ENCODE peak calls at places on chromosome 4, in six cellular contexts. E is activated B cell treated with CpG ODN at 0.5 μM for 24 hours, M is pancreas, G is omental fat pad, H is MCF 10A, B is ascending aorta. L is an unnamed sample.

GRCh38 chr4:19961092-19961491 is 290.6 kb upstream of the SLIT2 start:
- DNase-seq in E (no peak), M (no peak), G (no peak), H (no peak), B (no peak), L (no peak)

GRCh38 chr4:38873290-38873949 is 5.8 kb downstream of the FAM114A1 start:
- DNase-seq in E (no peak), M (no peak), G (no peak), H (no peak), B (no peak), L (no peak)

GRCh38 chr4:5993063-5993745 is 25.0 kb downstream of the C4orf50 start:
- DNase-seq in E (no peak), M (no peak), G (no peak), H (no peak), B (no peak), L (no peak)

GRCh38 chr4:127143460-127144190 is 489.1 kb upstream of the INTU start:
- DNase-seq in E (no peak), M (no peak), G (no peak), H (no peak), B (no peak), L (no peak)

GRCh38 chr4:40316782-40317635 is 18.1 kb upstream of the CHRNA9 start:
- DNase-seq in E (peak), M (peak), G (no peak), H (peak), B (no peak), L (no peak)

GRCh38 chr4:90582087-90582486 is 454.9 kb downstream of the CCSER1 start:
- DNase-seq in E (no peak), M (no peak), G (no peak), H (no peak), B (no peak), L (no peak)

GRCh38 chr4:115042496-115042895 is 70.9 kb downstream of the NDST4 start:
- DNase-seq in E (no peak), M (no peak), G (no peak), H (peak), B (no peak), L (no peak)

GRCh38 chr4:5033266-5033945 is 14.1 kb upstream of the CYTL1 start:
- DNase-seq in E (no peak), M (no peak), G (no peak), H (no peak), B (no peak), L (no peak)

GRCh38 chr4:2860391-2861348 is 17.0 kb downstream of the ADD1 start:
- DNase-seq in E (no peak), M (no peak), G (no peak), H (no peak), B (no peak), L (no peak)

GRCh38 chr4:67762091-67762490 is 7.9 kb upstream of the GNRHR start:
- DNase-seq in E (no peak), M (no peak), G (no peak), H (peak), B (no peak), L (no peak)

GRCh38 chr4:151664289-151664688 is 96.5 kb downstream of the GATB start:
- DNase-seq in E (no peak), M (no peak), G (no peak), H (no peak), B (no peak), L (no peak)

GRCh38 chr4:120327276-120327675 is 260.6 kb upstream of the MAD2L1 start:
- DNase-seq in E (no peak), M (no peak), G (no peak), H (no peak), B (no peak), L (no peak)

GRCh38 chr4:11976726-11977263 is 548.1 kb upstream of the HS3ST1 start:
- DNase-seq in E (no peak), M (no peak), G (no peak), H (no peak), B (no peak), L (no peak)

GRCh38 chr4:176758731-176759130 is 34.0 kb downstream of the VEGFC start:
- DNase-seq in E (no peak), M (no peak), G (no peak), H (no peak), B (no peak), L (no peak)

GRCh38 chr4:17173300-17173699 is 274.9 kb upstream of the LDB2 start:
- DNase-seq in E (no peak), M (no peak), G (no peak), H (no peak), B (no peak), L (no peak)

GRCh38 chr4:46370531-46370930 is 19.4 kb downstream of the GABRA2 start:
- DNase-seq in E (no peak), M (no peak), G (no peak), H (no peak), B (no peak), L (no peak)

GRCh38 chr4:22071749-22072148 is 123.2 kb upstream of the KCNIP4 start:
- DNase-seq in E (no peak), M (no peak), G (no peak), H (peak), B (no peak), L (no peak)

GRCh38 chr4:169133932-169134331 is 123.9 kb upstream of the CBR4 start:
- DNase-seq in E (no peak), M (no peak), G (no peak), H (no peak), B (no peak), L (no peak)

GRCh38 chr4:152356428-152357034 is 179.4 kb downstream of the FBXW7 start:
- DNase-seq in E (no peak), M (no peak), G (no peak), H (peak), B (no peak), L (no peak)

GRCh38 chr4:35541888-35542213 is 702.5 kb downstream of the ARAP2 start:
- DNase-seq in E (no peak), M (no peak), G (no peak), H (no peak), B (no peak), L (no peak)

GRCh38 chr4:74023709-74024108 is 14.8 kb downstream of the CXCL3 start:
- DNase-seq in E (no peak), M (no peak), G (no peak), H (no peak), B (no peak), L (no peak)

GRCh38 chr4:14566518-14566917 is 435.8 kb upstream of the CPEB2 start:
- DNase-seq in E (no peak), M (no peak), G (no peak), H (peak), B (no peak), L (no peak)

GRCh38 chr4:13721894-13722293 is 94.4 kb upstream of the BOD1L1 start:
- DNase-seq in E (no peak), M (no peak), G (no peak), H (no peak), B (no peak), L (no peak)

GRCh38 chr4:183097251-183098079 is 1.6 kb upstream of the WWC2 start:
- DNase-seq in E (no peak), M (no peak), G (no peak), H (no peak), B (no peak), L (peak)

GRCh38 chr4:22532896-22533295 is 17.0 kb upstream of the ADGRA3 start:
- DNase-seq in E (no peak), M (no peak), G (no peak), H (peak), B (no peak), L (no peak)

GRCh38 chr4:147480891-147481576 is at the start of gene EDNRA:
- DNase-seq in E (no peak), M (peak), G (no peak), H (no peak), B (no peak), L (peak)

GRCh38 chr4:15144249-15144966 is 142.1 kb downstream of the CPEB2 start:
- DNase-seq in E (no peak), M (no peak), G (no peak), H (peak), B (no peak), L (no peak)

GRCh38 chr4:71338846-71339593 is at the start of gene SLC4A4:
- DNase-seq in E (no peak), M (no peak), G (no peak), H (peak), B (no peak), L (no peak)

GRCh38 chr4:1039493-1040343 is 28.3 kb downstream of the FGFRL1 start:
- DNase-seq in E (no peak), M (peak), G (no peak), H (peak), B (no peak), L (no peak)

DNA sequence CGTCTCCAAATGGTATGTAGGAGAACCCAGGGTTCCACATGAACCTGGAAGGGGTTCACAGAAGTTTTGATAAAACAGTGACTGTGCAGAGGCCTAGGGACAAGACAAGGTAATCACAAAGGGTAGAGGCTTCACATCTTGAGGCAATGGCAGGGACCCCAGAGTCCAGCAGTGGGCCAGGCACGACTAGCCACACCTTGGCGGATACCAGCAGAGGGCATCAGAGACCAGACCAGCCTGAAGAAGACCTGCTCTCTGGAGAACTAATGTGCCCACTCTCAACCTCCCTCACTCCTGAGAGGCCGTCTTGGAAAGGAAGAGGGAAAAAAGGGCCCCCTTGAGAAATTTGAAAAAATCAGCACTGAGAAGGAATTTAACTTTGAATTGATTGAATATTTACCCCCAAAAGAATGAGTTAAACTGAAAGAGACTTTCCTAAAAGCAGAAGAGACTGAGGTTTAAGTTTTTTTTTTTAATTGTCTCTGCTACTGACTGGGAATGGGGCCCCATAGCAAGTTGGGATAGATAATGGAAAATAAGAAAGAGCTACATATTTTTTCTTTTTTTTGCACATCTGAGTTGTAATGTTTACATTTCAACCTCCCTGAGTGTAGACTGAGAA is 243.8 kb upstream of the JADE1 start:
- DNase-seq in E (no peak), M (peak), G (peak), H (peak), B (no peak), L (peak)
- TF ChIP-seq CTCF in E (no peak), M (peak), G (no peak), H (peak), B (peak), L (no peak)

GRCh38 chr4:48025005-48025404 is 8.4 kb downstream of the NIPAL1 start:
- DNase-seq in E (no peak), M (no peak), G (no peak), H (no peak), B (no peak), L (no peak)
- TF ChIP-seq CTCF in E (no peak), M (no peak), G (no peak), H (no peak), B (no peak), L (no peak)

GRCh38 chr4:141335166-141335565 is 114.5 kb downstream of the ZNF330 start:
- DNase-seq in E (no peak), M (no peak), G (no peak), H (no peak), B (no peak), L (no peak)

GRCh38 chr4:141328550-141329173 is 108.0 kb downstream of the ZNF330 start:
- DNase-seq in E (no peak), M (no peak), G (no peak), H (no peak), B (no peak), L (no peak)

GRCh38 chr4:141329174-141329569 is 108.5 kb downstream of the ZNF330 start:
- DNase-seq in E (no peak), M (no peak), G (no peak), H (peak), B (no peak), L (no peak)

DNA sequence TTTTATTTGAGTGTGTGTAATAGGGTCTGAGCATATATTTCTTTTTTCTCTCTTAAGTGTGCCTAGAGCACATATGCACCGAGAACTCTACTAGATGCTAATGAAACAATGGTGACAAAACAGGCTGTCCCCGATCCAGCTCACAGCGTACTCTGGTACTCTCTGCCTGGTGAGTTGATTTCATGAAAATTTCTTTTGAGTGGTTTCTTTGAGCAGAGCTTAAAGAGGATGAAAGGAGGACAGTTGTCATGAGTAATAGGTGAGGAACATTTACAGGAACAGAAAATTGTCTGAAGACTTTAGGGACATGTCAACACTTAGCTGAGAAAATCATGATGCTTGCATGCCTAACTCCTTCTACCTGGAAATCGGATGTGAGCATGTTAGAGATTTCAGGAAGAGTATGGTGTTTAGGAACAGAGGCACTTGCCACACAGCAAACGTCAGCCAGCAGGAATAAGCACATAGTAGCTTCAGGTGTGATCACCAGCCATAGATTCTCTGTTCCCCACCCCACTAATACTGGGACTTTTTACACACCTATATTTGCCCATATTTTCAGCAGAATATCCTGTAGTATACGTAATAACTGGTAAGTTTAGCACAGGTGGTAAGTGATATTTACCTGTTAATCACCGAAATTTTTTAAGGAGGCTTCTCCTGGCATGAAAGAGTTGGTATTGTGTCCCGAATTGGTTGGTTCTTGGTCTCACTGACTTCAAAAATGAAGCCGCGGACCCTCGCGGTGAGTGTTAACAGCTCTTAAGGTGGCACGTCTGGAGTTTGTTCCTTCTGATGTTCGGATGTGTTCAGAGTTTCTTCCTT is 111.1 kb downstream of the ZNF330 start:
- DNase-seq in E (no peak), M (no peak), G (no peak), H (no peak), B (no peak), L (no peak)
- TF ChIP-seq CTCF in E (no peak), M (no peak), G (no peak), H (no peak), B (no peak), L (no peak)

GRCh38 chr4:112523008-112523440 is 7.0 kb upstream of the NEUROG2 start:
- DNase-seq in E (peak), M (peak), G (no peak), H (no peak), B (no peak), L (no peak)
- TF ChIP-seq CTCF in E (no peak), M (no peak), G (no peak), H (no peak), B (no peak), L (no peak)

DNA sequence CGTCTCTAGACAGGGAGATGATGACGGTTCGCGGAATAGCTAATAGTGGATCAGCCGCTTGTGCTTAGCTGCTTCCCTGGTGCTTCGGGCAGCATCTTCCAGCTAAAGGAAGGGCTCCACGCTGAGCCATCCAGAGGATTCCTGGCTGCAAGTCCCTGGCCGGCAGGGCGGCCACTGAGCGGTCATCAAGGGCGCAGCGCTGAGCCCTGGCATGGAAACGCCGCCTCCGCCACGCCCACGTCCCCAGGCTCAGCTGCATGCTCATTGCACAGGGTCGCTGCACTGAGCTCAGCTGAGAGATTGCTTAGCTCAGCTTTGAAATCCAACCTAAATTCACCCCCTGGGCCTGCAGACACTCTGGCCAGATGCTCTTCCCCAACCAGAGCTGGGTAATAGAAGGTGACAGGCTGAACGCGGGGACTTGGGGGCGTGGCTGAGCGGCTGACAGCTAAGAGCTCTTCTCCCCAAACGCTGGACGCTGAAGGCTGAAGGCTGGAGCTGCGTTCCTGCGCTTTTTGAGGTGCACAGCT is 118.2 kb upstream of the KIT start:
- DNase-seq in E (no peak), M (peak), G (no peak), H (peak), B (no peak), L (peak)
- TF ChIP-seq CTCF in E (no peak), M (no peak), G (no peak), H (no peak), B (no peak), L (no peak)

GRCh38 chr4:101501421-101501820 is 154.1 kb upstream of the PPP3CA start:
- DNase-seq in E (no peak), M (no peak), G (no peak), H (no peak), B (no peak), L (no peak)
- TF ChIP-seq CTCF in E (no peak), M (no peak), G (no peak), H (no peak), B (no peak), L (no peak)

GRCh38 chr4:112343330-112343729 is 46.2 kb downstream of the ALPK1 start:
- DNase-seq in E (no peak), M (no peak), G (no peak), H (no peak), B (no peak), L (no peak)

GRCh38 chr4:112352736-112353135 is 55.6 kb downstream of the ALPK1 start:
- DNase-seq in E (no peak), M (no peak), G (no peak), H (no peak), B (no peak), L (no peak)

DNA sequence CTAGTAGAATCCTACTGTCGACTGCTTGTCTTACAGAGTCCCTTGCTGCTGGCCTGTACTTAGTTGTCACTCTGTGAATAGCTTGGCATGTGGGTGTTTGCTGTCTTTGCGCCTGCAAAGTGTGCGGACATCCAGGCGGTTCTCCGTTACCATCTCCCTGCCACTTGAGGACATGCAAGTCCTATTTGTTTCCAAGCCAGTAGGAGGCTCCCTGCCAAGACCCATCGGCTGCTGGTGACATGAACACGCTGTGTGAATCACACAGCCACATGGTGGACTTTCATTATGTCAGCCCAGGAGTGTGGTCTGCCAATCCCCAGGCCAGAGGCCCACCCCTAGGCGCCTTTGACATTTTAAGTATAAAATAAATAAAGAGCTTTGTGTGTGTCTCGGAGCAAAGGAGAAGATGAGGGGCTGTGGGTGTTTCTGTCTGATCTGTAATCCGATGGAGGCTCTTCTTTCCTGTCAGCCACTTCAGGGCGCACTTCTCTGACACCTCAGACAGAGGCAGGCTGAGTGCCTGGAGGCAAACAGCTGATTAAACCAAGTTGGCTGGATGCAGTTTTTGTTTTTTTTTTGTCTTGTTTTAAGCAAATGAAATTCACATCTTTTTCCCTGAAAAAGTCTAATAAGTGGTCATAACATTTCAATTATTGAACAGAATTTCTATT is 51.5 kb downstream of the ALPK1 start:
- DNase-seq in E (no peak), M (no peak), G (no peak), H (peak), B (no peak), L (no peak)
- TF ChIP-seq CTCF in E (no peak), M (no peak), G (no peak), H (no peak), B (no peak), L (no peak)